ENCODE peak calls at places on chromosomes 7 and 10, in four cellular contexts. T is GM23338, K is K562, D is spleen. O is an unnamed sample.

GRCh38 chr10:43206391-43207235 is 60.3 kb downstream of the RASGEF1A start:
- DNase-seq in K (no peak), T (no peak), D (peak; percentile 69), O (peak; percentile 5)

GRCh38 chr7:2903686-2904162 is 59.6 kb upstream of the GNA12 start:
- DNase-seq in K (no peak), T (no peak), D (no peak), O (no peak)

GRCh38 chr7:48140001-48140681 is 31.1 kb upstream of the ABCA13 start:
- DNase-seq in K (no peak), T (no peak), D (no peak), O (peak; percentile 66)

GRCh38 chr10:119693262-119693957 is 32.4 kb upstream of the INPP5F start:
- DNase-seq in D (no peak), K (no peak), T (no peak), O (no peak)

GRCh38 chr7:87058739-87059524 is 522 bp downstream of the ELAPOR2 start:
- DNase-seq in T (peak; percentile 78), K (peak; percentile 48), D (no peak), O (peak; percentile 36)

GRCh38 chr10:129968020-129968861 is 4.2 kb upstream of the EBF3 start:
- DNase-seq in T (no peak), D (peak; percentile 62), K (no peak), O (no peak)

GRCh38 chr7:12256025-12256570 is 45.0 kb downstream of the TMEM106B start:
- DNase-seq in D (no peak), K (no peak), T (no peak), O (no peak)

GRCh38 chr7:47291461-47292051 is 290.4 kb downstream of the TNS3 start:
- DNase-seq in T (no peak), D (no peak), K (no peak), O (no peak)

GRCh38 chr7:35019801-35020200 is 17.5 kb downstream of the DPY19L1 start:
- DNase-seq in K (peak; percentile 40), D (no peak), T (peak; percentile 33), O (no peak)

GRCh38 chr10:117569610-117570395 is 27.3 kb downstream of the EMX2 start:
- DNase-seq in T (peak; percentile 25), K (no peak), D (no peak), O (no peak)

GRCh38 chr10:109987413-109987812 is 20.4 kb upstream of the ADD3 start:
- DNase-seq in T (no peak), D (no peak), K (no peak), O (no peak)

GRCh38 chr10:127041561-127041960 is 136.3 kb downstream of the DOCK1 start:
- DNase-seq in D (no peak), K (no peak), T (no peak), O (no peak)

GRCh38 chr7:102061354-102061945 is 225.2 kb upstream of the SH2B2 start:
- DNase-seq in K (no peak), D (no peak), T (no peak), O (no peak)

GRCh38 chr10:110305767-110306451 is 1.2 kb upstream of the SMNDC1 start:
- DNase-seq in T (peak; percentile 82), D (no peak), K (peak; percentile 74), O (peak; percentile 43)

GRCh38 chr10:104268691-104269645 is at the start of gene GSTO2:
- DNase-seq in K (no peak), T (peak; percentile 100), D (peak; percentile 100), O (peak; percentile 99)

GRCh38 chr7:261341-262250 is 28.4 kb upstream of the FOXL3 start:
- DNase-seq in D (peak; percentile 62), T (no peak), K (no peak), O (no peak)

GRCh38 chr7:91713669-91714068 is 166.8 kb downstream of the MTERF1 start:
- DNase-seq in T (no peak), D (no peak), K (no peak), O (no peak)

GRCh38 chr7:128005759-128006159 is 25.5 kb downstream of the LRRC4 start:
- DNase-seq in K (peak; percentile 74), T (no peak), D (no peak), O (no peak)

GRCh38 chr7:19378340-19378704 is 233.1 kb upstream of the FERD3L start:
- DNase-seq in K (no peak), D (no peak), T (no peak), O (no peak)

GRCh38 chr10:84659497-84660276 is 331.3 kb downstream of the CCSER2 start:
- DNase-seq in K (no peak), D (no peak), T (no peak), O (no peak)

GRCh38 chr10:24208661-24209420 is at the start of gene KIAA1217:
- DNase-seq in T (peak; percentile 63), D (peak; percentile 73), K (no peak), O (peak; percentile 51)

GRCh38 chr7:4612939-4613841 is 68.9 kb upstream of the FOXK1 start:
- DNase-seq in K (peak; percentile 56), T (peak; percentile 69), D (peak; percentile 73), O (peak; percentile 18)
- H3K4me3 ChIP-seq in K (no peak overlapping the region), T (peak overlapping the region; percentile 32), D (peak overlapping the region; percentile 33), O (no peak overlapping the region)

GRCh38 chr10:78749200-78749599 is 319.6 kb upstream of the ZMIZ1 start:
- DNase-seq in K (no peak), D (no peak), T (no peak), O (no peak)

GRCh38 chr10:78744521-78745090 is 324.2 kb upstream of the ZMIZ1 start:
- DNase-seq in K (no peak), T (no peak), D (no peak), O (no peak)

GRCh38 chr10:78745445-78745844 is 323.3 kb upstream of the ZMIZ1 start:
- DNase-seq in T (no peak), D (no peak), K (no peak), O (no peak)

GRCh38 chr10:78747366-78747955 is 321.3 kb upstream of the ZMIZ1 start:
- DNase-seq in K (no peak), D (no peak), T (no peak), O (no peak)

DNA sequence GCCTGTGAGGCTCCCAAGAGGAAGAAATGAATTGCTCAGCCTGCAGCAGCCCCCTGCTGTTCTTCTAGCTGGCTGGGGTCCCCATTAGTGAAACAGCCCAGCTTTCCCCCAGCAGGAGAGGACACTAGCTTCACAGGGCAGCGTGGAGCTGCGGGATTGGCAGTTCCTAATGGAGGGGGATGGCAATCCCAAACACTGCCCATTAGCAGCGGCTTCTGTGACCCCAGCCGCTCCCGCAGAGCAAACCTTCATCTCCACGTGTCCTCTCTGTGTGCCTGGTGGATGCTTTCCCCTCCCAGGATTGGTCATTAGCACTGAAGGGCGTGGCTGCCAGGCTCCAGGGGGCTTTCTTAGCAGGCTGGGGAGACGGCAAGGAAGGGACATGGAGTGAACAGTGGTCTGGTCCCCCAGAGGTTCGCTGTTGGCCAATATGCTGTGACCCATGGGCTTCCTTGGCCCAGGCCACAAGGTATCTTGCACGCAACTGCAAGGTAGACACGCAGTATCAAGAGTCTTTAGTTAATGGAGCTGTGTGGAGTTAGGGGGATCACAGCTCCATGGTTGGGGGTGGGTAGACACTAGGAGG is 322.5 kb upstream of the ZMIZ1 start:
- DNase-seq in K (no peak), T (no peak), D (no peak), O (no peak)
- TF ChIP-seq POLR2AphosphoS5 in K (no peak), T (no peak), D (no peak), O (no peak)

GRCh38 chr10:101669181-101669580 is 25.8 kb downstream of the FBXW4 start:
- DNase-seq in T (no peak), D (no peak), K (no peak), O (no peak)

GRCh38 chr10:101663097-101663496 is 31.9 kb downstream of the FBXW4 start:
- DNase-seq in K (no peak), T (no peak), D (no peak), O (no peak)

GRCh38 chr10:101670635-101671034 is 24.3 kb downstream of the FBXW4 start:
- DNase-seq in D (no peak), T (no peak), K (no peak), O (no peak)

GRCh38 chr10:101668566-101668965 is 26.4 kb downstream of the FBXW4 start:
- DNase-seq in D (no peak), T (no peak), K (no peak), O (no peak)

GRCh38 chr10:101666025-101666424 is 28.9 kb downstream of the FBXW4 start:
- DNase-seq in T (no peak), D (no peak), K (no peak), O (no peak)
- H3K4me3 ChIP-seq in T (no peak overlapping the region), D (no peak overlapping the region), K (no peak overlapping the region), O (no peak overlapping the region)

GRCh38 chr7:23981758-23982157 is 271.7 kb downstream of the STK31 start:
- DNase-seq in D (no peak), T (no peak), K (no peak), O (no peak)

GRCh38 chr7:23981314-23981713 is 271.3 kb downstream of the STK31 start:
- DNase-seq in T (no peak), D (no peak), K (no peak), O (no peak)

DNA sequence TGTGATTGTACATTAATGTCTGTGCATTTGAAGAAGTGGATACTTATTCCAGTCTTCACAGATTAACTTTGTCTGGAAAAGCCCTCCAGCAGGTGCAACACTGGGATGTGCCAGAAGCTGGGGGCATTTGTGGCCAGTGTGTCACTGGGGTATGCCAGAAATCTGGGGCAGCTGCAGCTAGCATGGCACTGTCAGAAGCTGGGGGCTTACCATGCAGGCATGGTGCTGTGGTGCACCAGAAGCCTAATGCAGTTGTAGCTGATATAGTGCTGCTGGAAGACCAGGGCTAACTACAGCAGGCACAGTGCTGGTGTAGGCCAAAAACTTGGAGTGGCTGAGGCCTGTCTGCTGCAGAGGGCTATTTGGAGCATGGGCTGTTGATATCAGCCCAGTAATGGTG is 270.1 kb downstream of the STK31 start:
- DNase-seq in K (no peak), T (no peak), D (no peak), O (no peak)
- TF ChIP-seq POLR2AphosphoS5 in K (no peak), T (no peak), D (no peak), O (no peak)

GRCh38 chr7:135964791-135965190 is 12.4 kb downstream of the MTPN start:
- DNase-seq in D (no peak), K (no peak), T (no peak), O (no peak)
- H3K4me3 ChIP-seq in D (no peak overlapping the region), K (no peak overlapping the region), T (no peak overlapping the region), O (no peak overlapping the region)

GRCh38 chr7:114084381-114085312 is 165.8 kb upstream of the PPP1R3A start:
- DNase-seq in T (peak; percentile 58), K (no peak), D (peak; percentile 74), O (peak; percentile 72)
- TF ChIP-seq POLR2AphosphoS5 in T (no peak), K (no peak), D (no peak), O (peak; percentile 41)

GRCh38 chr10:102868976-102869289 is 337 bp upstream of the AS3MT start:
- DNase-seq in T (peak; percentile 21), K (no peak), D (no peak), O (no peak)
- H3K4me3 ChIP-seq in T (peak overlapping the region; percentile 63), K (no peak overlapping the region), D (peak overlapping the region; percentile 45), O (peak overlapping the region; percentile 55)

GRCh38 chr7:122430710-122431109 is 126.2 kb upstream of the FEZF1 start:
- DNase-seq in K (no peak), D (no peak), T (no peak), O (no peak)
- TF ChIP-seq POLR2AphosphoS5 in K (no peak), D (no peak), T (no peak), O (no peak)